ENCODE peak calls at places on chromosomes 16 and 17, in five cellular contexts. T is AG10803; H is activated CD4-positive, alpha-beta T cell treated with anti-CD3 and anti-CD28 coated beads, Interleukin-2, amount 50 U/mL, for 48 hours; N is mucosa of gallbladder; P is A549. C is an unnamed sample.

GRCh38 chr17:50834786-50835562 is 412 bp upstream of the WFIKKN2 start:
- DNase-seq in T (no peak), H (no peak), N (no peak), P (no peak), C (no peak)

GRCh38 chr17:79533116-79533515 is 77.7 kb downstream of the RBFOX3 start:
- DNase-seq in T (no peak), H (no peak), N (no peak), P (no peak), C (no peak)

GRCh38 chr16:77896357-77896972 is 108.1 kb downstream of the VAT1L start:
- DNase-seq in T (no peak), H (no peak), N (no peak), P (no peak), C (no peak)

GRCh38 chr16:52993179-52993578 is 59.5 kb downstream of the CHD9NB start:
- DNase-seq in T (no peak), H (no peak), N (no peak), P (no peak), C (no peak)

GRCh38 chr17:39151680-39152058 is 232 bp upstream of the PLXDC1 start:
- DNase-seq in T (no peak), H (no peak), N (no peak), P (no peak), C (no peak)

GRCh38 chr17:50817142-50817751 is 18.1 kb upstream of the WFIKKN2 start:
- DNase-seq in T (no peak), H (peak; percentile 63), N (no peak), P (peak; percentile 43), C (peak; percentile 74)

GRCh38 chr17:9232591-9233270 is 211.4 kb downstream of the NTN1 start:
- DNase-seq in T (peak; percentile 72), H (no peak), N (no peak), P (no peak), C (no peak)

GRCh38 chr17:42133461-42134041 is 10.9 kb downstream of the HSPB9 start:
- DNase-seq in T (no peak), H (no peak), N (no peak), P (no peak), C (peak; percentile 92)

GRCh38 chr16:67248401-67249177 is at the start of gene SLC9A5:
- DNase-seq in T (no peak), H (peak; percentile 38), N (no peak), P (no peak), C (peak; percentile 54)

GRCh38 chr17:75481194-75482059 is 25.0 kb downstream of the TMEM94 start:
- DNase-seq in T (no peak), H (no peak), N (no peak), P (no peak), C (no peak)

GRCh38 chr16:81873843-81874752 is 95.0 kb downstream of the PLCG2 start:
- DNase-seq in T (peak; percentile 38), H (peak; percentile 66), N (peak; percentile 67), P (peak; percentile 59), C (peak; percentile 87)

GRCh38 chr16:29694384-29695195 is 15.6 kb downstream of the QPRT start:
- DNase-seq in T (no peak), H (no peak), N (no peak), P (no peak), C (no peak)

GRCh38 chr17:66416207-66416940 is 114.0 kb downstream of the PRKCA start:
- DNase-seq in T (no peak), H (no peak), N (no peak), P (no peak), C (no peak)

GRCh38 chr17:61494325-61495160 is 42.3 kb downstream of the TBX4 start:
- DNase-seq in T (no peak), H (no peak), N (no peak), P (no peak), C (no peak)

GRCh38 chr17:79801156-79802038 is 4.5 kb upstream of the CBX8 start:
- DNase-seq in T (no peak), H (no peak), N (no peak), P (no peak), C (no peak)

GRCh38 chr16:78705694-78706093 is 606.2 kb downstream of the WWOX start:
- DNase-seq in T (peak; percentile 1), H (no peak), N (no peak), P (peak; percentile 74), C (no peak)

GRCh38 chr17:18993876-18994275 is 10.7 kb downstream of the FAM83G start:
- DNase-seq in T (no peak), H (no peak), N (no peak), P (no peak), C (no peak)

GRCh38 chr16:30761427-30761927 is 385 bp downstream of the CFAP119 start:
- DNase-seq in T (no peak), H (peak; percentile 45), N (no peak), P (no peak), C (peak; percentile 70)

GRCh38 chr17:28745052-28745776 is 1.4 kb downstream of the TRAF4 start:
- DNase-seq in T (peak; percentile 52), H (no peak), N (no peak), P (peak; percentile 64), C (peak; percentile 74)

GRCh38 chr17:78134899-78135385 is 4.4 kb downstream of the TMC8 start:
- DNase-seq in T (no peak), H (no peak), N (no peak), P (no peak), C (no peak)

GRCh38 chr17:74569392-74570003 is 2.2 kb upstream of the CD300H start:
- DNase-seq in T (peak; percentile 96), H (peak; percentile 35), N (peak; percentile 72), P (peak; percentile 94), C (no peak)

GRCh38 chr17:81371910-81372760 is 23.1 kb upstream of the BAHCC1 start:
- DNase-seq in T (peak; percentile 54), H (no peak), N (no peak), P (peak; percentile 77), C (peak; percentile 69)

GRCh38 chr16:29124828-29125227 is 140.0 kb downstream of the LAT start:
- DNase-seq in T (no peak), H (no peak), N (no peak), P (no peak), C (no peak)

GRCh38 chr17:1005361-1005946 is 8.5 kb downstream of the TIMM22 start:
- DNase-seq in T (peak; percentile 71), H (no peak), N (peak; percentile 80), P (no peak), C (no peak)

GRCh38 chr16:88478115-88478514 is 25.0 kb downstream of the ZFPM1 start:
- DNase-seq in T (no peak), H (peak; percentile 39), N (no peak), P (no peak), C (peak; percentile 71)

GRCh38 chr17:82098939-82099765 is 1.1 kb upstream of the FASN start:
- DNase-seq in T (no peak), H (no peak), N (no peak), P (no peak), C (peak; percentile 66)

GRCh38 chr16:86355538-86355937 is 154.8 kb upstream of the FOXF1 start:
- DNase-seq in T (peak; percentile 93), H (no peak), N (no peak), P (no peak), C (no peak)

GRCh38 chr17:65457635-65458257 is 103.7 kb downstream of the AXIN2 start:
- DNase-seq in T (no peak), H (no peak), N (no peak), P (no peak), C (no peak)

GRCh38 chr17:59441459-59442096 is 110.1 kb downstream of the YPEL2 start:
- DNase-seq in T (no peak), H (no peak), N (no peak), P (no peak), C (no peak)

GRCh38 chr17:79192503-79193500 is 118.2 kb downstream of the ENGASE start:
- DNase-seq in T (peak; percentile 7), H (peak; percentile 18), N (peak; percentile 23), P (no peak), C (no peak)

GRCh38 chr17:33905338-33905800 is 349.7 kb upstream of the CCL2 start:
- DNase-seq in T (no peak), H (no peak), N (no peak), P (no peak), C (no peak)

GRCh38 chr17:73261952-73262675 is 434 bp upstream of the CPSF4L start:
- DNase-seq in T (no peak), H (no peak), N (peak; percentile 40), P (no peak), C (peak; percentile 73)

C was measured in Peyer's patch.